ENCODE peak calls at places on chromosomes 5 and 9, in nine cellular contexts. G is erythroblast, K is A549, U is Peyer's patch, W is uterus, R is endothelial cell of umbilical vein, Q is esophagus squamous epithelium, D is body of pancreas, E is K562. J is an unnamed sample.

GRCh38 chr9:591292-591691 is 250.2 kb upstream of the DMRT1 start:
- DNase-seq in K (peak), R (peak), W (no peak), E (no peak), G (no peak), Q (no peak), D (peak), U (peak), J (no peak)

GRCh38 chr5:44499381-44499780 is 110.2 kb upstream of the FGF10 start:
- DNase-seq in E (no peak), U (no peak), K (no peak), G (no peak), R (no peak), Q (no peak), D (no peak), W (no peak), J (no peak)

GRCh38 chr5:135139397-135140134 is 105.5 kb upstream of the PITX1 start:
- DNase-seq in W (peak), R (no peak), K (peak), G (no peak), U (no peak), Q (no peak), E (peak), D (no peak), J (no peak)

GRCh38 chr9:100011062-100011681 is 87.6 kb downstream of the ERP44 start:
- DNase-seq in K (peak), D (peak), R (peak), U (no peak), W (no peak), E (peak), Q (no peak), G (peak), J (no peak)

GRCh38 chr9:20505574-20505973 is 116.7 kb downstream of the MLLT3 start:
- DNase-seq in D (no peak), E (no peak), W (no peak), K (no peak), Q (no peak), U (no peak), R (no peak), G (no peak), J (no peak)

GRCh38 chr5:158874814-158875213 is 224.9 kb downstream of the EBF1 start:
- DNase-seq in G (no peak), K (no peak), U (no peak), Q (no peak), D (no peak), E (no peak), W (no peak), R (no peak), J (no peak)

GRCh38 chr5:61640631-61641030 is 308.6 kb downstream of the ZSWIM6 start:
- DNase-seq in D (no peak), Q (no peak), G (no peak), K (no peak), R (no peak), W (no peak), U (no peak), E (no peak), J (no peak)

GRCh38 chr5:143019614-143020515 is 249.7 kb downstream of the ARHGAP26 start:
- DNase-seq in K (no peak), E (no peak), G (no peak), Q (no peak), R (no peak), U (no peak), D (no peak), W (no peak), J (peak)

GRCh38 chr9:93909242-93909616 is 45.9 kb downstream of the BARX1 start:
- DNase-seq in Q (no peak), D (no peak), R (no peak), W (no peak), U (no peak), K (no peak), G (no peak), E (no peak), J (no peak)

GRCh38 chr9:24036459-24036858 is 210.4 kb upstream of the ELAVL2 start:
- DNase-seq in D (no peak), G (no peak), W (no peak), K (no peak), E (no peak), U (no peak), R (no peak), Q (no peak), J (no peak)

GRCh38 chr9:95116820-95117204 is 200.7 kb downstream of the FANCC start:
- DNase-seq in K (no peak), D (peak), Q (no peak), U (no peak), G (no peak), R (no peak), W (no peak), E (no peak), J (no peak)

GRCh38 chr9:106861585-106862114 is 1.3 kb upstream of the ZNF462 start:
- DNase-seq in D (no peak), U (no peak), W (no peak), K (no peak), R (peak), Q (no peak), G (no peak), E (no peak), J (no peak)

GRCh38 chr5:173672891-173673290 is 56.4 kb upstream of the BOD1 start:
- DNase-seq in G (no peak), D (no peak), E (no peak), R (no peak), W (no peak), K (no peak), Q (no peak), U (no peak), J (no peak)

GRCh38 chr5:140842798-140843733 is 2.1 kb downstream of the PCDHA8 start:
- DNase-seq in E (no peak), R (no peak), K (no peak), U (no peak), G (no peak), Q (no peak), D (no peak), W (no peak), J (no peak)

GRCh38 chr9:124060844-124061605 is 49.5 kb downstream of the LHX2 start:
- DNase-seq in G (no peak), Q (no peak), K (no peak), D (no peak), E (no peak), U (no peak), R (no peak), W (no peak), J (no peak)

GRCh38 chr5:174093132-174093531 is 47.6 kb downstream of the NSG2 start:
- DNase-seq in Q (no peak), W (no peak), K (no peak), D (no peak), R (no peak), E (no peak), U (no peak), G (no peak), J (no peak)

GRCh38 chr5:136802382-136802781 is 437.0 kb upstream of the TRPC7 start:
- DNase-seq in G (no peak), R (peak), K (peak), W (no peak), Q (no peak), U (no peak), D (peak), E (no peak), J (no peak)

GRCh38 chr9:35696520-35697215 is 6.9 kb upstream of the TPM2 start:
- DNase-seq in K (peak), W (peak), D (peak), G (peak), E (peak), R (peak), U (peak), Q (no peak), J (peak)

GRCh38 chr5:124675921-124676846 is 70.3 kb downstream of the ZNF608 start:
- DNase-seq in D (no peak), U (no peak), Q (no peak), R (no peak), G (no peak), E (no peak), K (no peak), W (peak), J (no peak)

GRCh38 chr9:3251309-3251708 is 274.5 kb downstream of the RFX3 start:
- DNase-seq in Q (no peak), E (no peak), R (no peak), D (no peak), G (no peak), U (no peak), K (no peak), W (no peak), J (no peak)

GRCh38 chr9:32525506-32525905 is 490 bp downstream of the RIGI start:
- DNase-seq in G (no peak), U (no peak), W (no peak), K (no peak), D (no peak), R (no peak), Q (no peak), E (no peak), J (no peak)

GRCh38 chr9:95992536-95992935 is 117.0 kb downstream of the ERCC6L2 start:
- DNase-seq in G (no peak), E (no peak), U (no peak), K (no peak), R (no peak), Q (no peak), W (no peak), D (no peak), J (no peak)

GRCh38 chr5:98106116-98107088 is 667.1 kb upstream of the RGMB start:
- DNase-seq in G (no peak), D (no peak), R (peak), K (no peak), Q (no peak), E (no peak), W (no peak), U (no peak), J (no peak)

GRCh38 chr5:65482727-65483473 is 1.2 kb upstream of the ADAMTS6 start:
- DNase-seq in U (no peak), R (peak), Q (no peak), E (peak), D (no peak), K (peak), G (peak), W (no peak), J (no peak)

GRCh38 chr5:17709011-17709710 is 74.9 kb downstream of the TAF11L14 start:
- DNase-seq in K (no peak), G (no peak), Q (no peak), W (no peak), E (no peak), U (no peak), R (no peak), D (no peak), J (no peak)

GRCh38 chr5:110925398-110925797 is 146.1 kb upstream of the TSLP start:
- DNase-seq in K (no peak), E (no peak), W (no peak), G (no peak), R (no peak), Q (no peak), U (no peak), D (no peak), J (no peak)

GRCh38 chr5:172678902-172679301 is 37.8 kb downstream of the NEURL1B start:
- DNase-seq in R (no peak), Q (no peak), G (no peak), D (peak), E (no peak), U (peak), K (no peak), W (peak), J (no peak)

GRCh38 chr5:76808142-76808691 is 10.6 kb upstream of the F2RL1 start:
- DNase-seq in Q (no peak), U (no peak), W (no peak), D (no peak), R (no peak), E (no peak), K (no peak), G (no peak), J (no peak)

GRCh38 chr5:45696206-45696836 is at the start of gene HCN1:
- DNase-seq in R (peak), K (peak), Q (no peak), W (peak), U (peak), G (peak), D (peak), E (no peak), J (no peak)

GRCh38 chr5:31585519-31586270 is 53.2 kb upstream of the PDZD2 start:
- DNase-seq in G (no peak), W (no peak), K (no peak), E (no peak), Q (no peak), R (no peak), U (no peak), D (no peak), J (no peak)

GRCh38 chr9:87595605-87596004 is 97.9 kb downstream of the DAPK1 start:
- DNase-seq in K (peak), W (peak), Q (no peak), R (no peak), U (no peak), D (peak), G (no peak), E (no peak), J (no peak)
- TF ChIP-seq POLR2A in K (no peak), W (no peak), Q (no peak), R (no peak), U (no peak), D (no peak), G (no peak), E (no peak), J (no peak)

GRCh38 chr9:130962418-130963316 is 23.6 kb upstream of the FIBCD1 start:
- DNase-seq in E (peak), R (peak), U (no peak), G (no peak), W (no peak), K (peak), D (no peak), Q (peak), J (no peak)
- TF ChIP-seq POLR2A in E (no peak), R (no peak), U (no peak), G (no peak), W (no peak), K (no peak), D (no peak), Q (no peak), J (no peak)

GRCh38 chr9:136044971-136045594 is 50.0 kb downstream of the NACC2 start:
- DNase-seq in G (no peak), D (no peak), Q (no peak), W (no peak), U (peak), R (no peak), E (no peak), K (no peak), J (peak)

GRCh38 chr9:136043386-136044054 is 51.6 kb downstream of the NACC2 start:
- DNase-seq in R (no peak), E (no peak), D (no peak), W (no peak), G (no peak), Q (no peak), U (no peak), K (no peak), J (no peak)

GRCh38 chr9:136039488-136039887 is 55.6 kb downstream of the NACC2 start:
- DNase-seq in E (no peak), U (no peak), K (peak), G (no peak), Q (no peak), W (no peak), D (no peak), R (no peak), J (no peak)

GRCh38 chr9:136044207-136044970 is 50.7 kb downstream of the NACC2 start:
- DNase-seq in G (no peak), U (no peak), R (no peak), W (no peak), Q (no peak), K (no peak), E (no peak), D (no peak), J (no peak)

GRCh38 chr9:136042541-136042940 is 52.5 kb downstream of the NACC2 start:
- DNase-seq in G (no peak), U (no peak), E (no peak), K (no peak), Q (no peak), D (no peak), W (no peak), R (no peak), J (no peak)
- TF ChIP-seq POLR2A in G (no peak), U (no peak), E (peak), K (no peak), Q (no peak), D (no peak), W (no peak), R (no peak), J (no peak)

DNA sequence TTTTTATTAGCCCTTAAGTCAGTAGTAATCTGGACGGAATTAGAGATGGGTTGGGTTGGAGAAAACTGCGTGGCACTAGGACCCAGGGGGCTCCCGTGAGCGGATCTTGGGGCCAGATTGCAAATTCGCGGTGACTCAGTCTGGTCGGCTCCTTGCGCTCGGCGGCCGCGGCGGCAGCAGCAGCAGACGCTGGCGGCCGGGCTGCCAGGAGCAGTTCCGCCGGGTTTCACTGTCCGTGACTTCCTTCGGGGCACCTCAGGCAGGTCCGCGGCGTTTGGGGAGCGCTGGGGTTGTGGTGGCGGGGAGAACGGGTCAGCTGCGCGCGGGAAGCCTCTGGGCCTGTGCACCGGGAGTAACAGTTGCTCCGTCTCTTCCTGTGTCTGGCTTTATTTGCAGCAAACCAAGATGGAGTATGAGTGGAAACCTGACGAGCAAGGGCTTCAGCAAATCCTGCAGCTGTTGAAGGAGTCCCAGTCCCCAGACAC is 31.6 kb downstream of the TNPO1 start:
- DNase-seq in R (peak), G (peak), D (peak), K (peak), Q (peak), E (peak), U (peak), W (peak), J (peak)
- TF ChIP-seq POLR2A in R (peak), G (peak), D (peak), K (peak), Q (peak), E (peak), U (peak), W (peak), J (peak)

GRCh38 chr9:89106224-89106851 is 72.3 kb downstream of the SHC3 start:
- DNase-seq in E (no peak), U (no peak), K (no peak), R (no peak), G (no peak), Q (no peak), D (no peak), W (no peak), J (no peak)

GRCh38 chr9:89109666-89110065 is 69.0 kb downstream of the SHC3 start:
- DNase-seq in W (no peak), R (no peak), U (no peak), Q (no peak), K (no peak), E (no peak), D (no peak), G (no peak), J (no peak)

GRCh38 chr9:89104821-89105220 is 73.8 kb downstream of the SHC3 start:
- DNase-seq in K (no peak), U (no peak), D (no peak), G (no peak), R (no peak), Q (no peak), E (no peak), W (no peak), J (no peak)
- TF ChIP-seq POLR2A in K (no peak), U (no peak), D (no peak), G (no peak), R (no peak), Q (no peak), E (no peak), W (no peak), J (no peak)

GRCh38 chr9:132763574-132763973 is 93.3 kb downstream of the GTF3C4 start:
- DNase-seq in K (no peak), W (no peak), R (no peak), E (no peak), Q (no peak), D (no peak), G (no peak), U (no peak), J (no peak)
- TF ChIP-seq POLR2A in K (no peak), W (no peak), R (no peak), E (no peak), Q (no peak), D (no peak), G (no peak), U (no peak), J (no peak)

GRCh38 chr9:110048473-110048975 is 159.4 kb downstream of the C9orf152 start:
- DNase-seq in W (peak), E (peak), K (peak), G (peak), R (peak), U (peak), Q (peak), D (peak), J (peak)
- TF ChIP-seq POLR2A in W (peak), E (no peak), K (peak), G (peak), R (peak), U (no peak), Q (no peak), D (peak), J (peak)